ENCODE peak calls at places on chromosome 21, in five cellular contexts. One of them, this sample, is unnamed.

GRCh38 chr21:36627242-36627641 is 71.7 kb upstream of the SIM2 start:
- DNase-seq in IMR-90: peak
- DNase-seq in dorsolateral prefrontal cortex: no peak
- DNase-seq in esophagus muscularis mucosa: no peak
- DNase-seq in neural progenitor cell: no peak
- DNase-seq in this sample: no peak

GRCh38 chr21:35933466-35933865 is 126.9 kb downstream of the SETD4 start:
- DNase-seq in IMR-90: peak
- DNase-seq in esophagus muscularis mucosa: peak
- DNase-seq in dorsolateral prefrontal cortex: no peak
- DNase-seq in neural progenitor cell: peak
- DNase-seq in this sample: peak

GRCh38 chr21:35196128-35196527 is 147.0 kb upstream of the RUNX1 start:
- DNase-seq in dorsolateral prefrontal cortex: no peak
- DNase-seq in neural progenitor cell: no peak
- DNase-seq in esophagus muscularis mucosa: no peak
- DNase-seq in IMR-90: no peak
- DNase-seq in this sample: no peak

GRCh38 chr21:39674794-39675193 is 62.1 kb downstream of the B3GALT5 start:
- DNase-seq in dorsolateral prefrontal cortex: no peak
- DNase-seq in esophagus muscularis mucosa: no peak
- DNase-seq in neural progenitor cell: no peak
- DNase-seq in IMR-90: no peak
- DNase-seq in this sample: no peak

GRCh38 chr21:38311765-38312164 is 55.0 kb downstream of the KCNJ15 start:
- DNase-seq in neural progenitor cell: no peak
- DNase-seq in esophagus muscularis mucosa: no peak
- DNase-seq in IMR-90: no peak
- DNase-seq in dorsolateral prefrontal cortex: no peak
- DNase-seq in this sample: no peak

GRCh38 chr21:38813554-38813953 is 7.8 kb downstream of the ETS2 start:
- DNase-seq in dorsolateral prefrontal cortex: no peak
- DNase-seq in IMR-90: no peak
- DNase-seq in neural progenitor cell: no peak
- DNase-seq in esophagus muscularis mucosa: no peak
- DNase-seq in this sample: no peak

GRCh38 chr21:38839683-38840286 is 34.1 kb downstream of the ETS2 start:
- DNase-seq in neural progenitor cell: no peak
- DNase-seq in esophagus muscularis mucosa: no peak
- DNase-seq in IMR-90: peak
- DNase-seq in dorsolateral prefrontal cortex: no peak
- DNase-seq in this sample: peak

GRCh38 chr21:42681296-42682206 is 28.1 kb downstream of the PDE9A start:
- DNase-seq in dorsolateral prefrontal cortex: no peak
- DNase-seq in neural progenitor cell: no peak
- DNase-seq in esophagus muscularis mucosa: no peak
- DNase-seq in IMR-90: no peak
- DNase-seq in this sample: no peak

GRCh38 chr21:41779659-41780058 is 12.8 kb upstream of the RIPK4 start:
- DNase-seq in esophagus muscularis mucosa: no peak
- DNase-seq in neural progenitor cell: no peak
- DNase-seq in IMR-90: no peak
- DNase-seq in dorsolateral prefrontal cortex: no peak
- DNase-seq in this sample: no peak

GRCh38 chr21:35649186-35649585 is 411.1 kb downstream of the SETD4 start:
- DNase-seq in esophagus muscularis mucosa: peak
- DNase-seq in dorsolateral prefrontal cortex: no peak
- DNase-seq in neural progenitor cell: no peak
- DNase-seq in IMR-90: peak
- DNase-seq in this sample: no peak

GRCh38 chr21:39104911-39105310 is 78.3 kb downstream of the PSMG1 start:
- DNase-seq in dorsolateral prefrontal cortex: no peak
- DNase-seq in esophagus muscularis mucosa: no peak
- DNase-seq in neural progenitor cell: peak
- DNase-seq in IMR-90: no peak
- DNase-seq in this sample: no peak

GRCh38 chr21:42093991-42094417 is 22.9 kb downstream of the UMODL1 start:
- DNase-seq in IMR-90: peak
- DNase-seq in esophagus muscularis mucosa: no peak
- DNase-seq in neural progenitor cell: no peak
- DNase-seq in dorsolateral prefrontal cortex: peak
- DNase-seq in this sample: peak

GRCh38 chr21:41958886-41959563 is 5.2 kb upstream of the C2CD2 start:
- DNase-seq in esophagus muscularis mucosa: no peak
- DNase-seq in dorsolateral prefrontal cortex: no peak
- DNase-seq in IMR-90: no peak
- DNase-seq in neural progenitor cell: no peak
- DNase-seq in this sample: no peak

GRCh38 chr21:29152936-29153335 is 22.5 kb downstream of the MAP3K7CL start:
- DNase-seq in IMR-90: no peak
- DNase-seq in dorsolateral prefrontal cortex: no peak
- DNase-seq in esophagus muscularis mucosa: no peak
- DNase-seq in neural progenitor cell: no peak
- DNase-seq in this sample: peak

GRCh38 chr21:29154270-29154669 is 23.8 kb downstream of the MAP3K7CL start:
- DNase-seq in neural progenitor cell: no peak
- DNase-seq in dorsolateral prefrontal cortex: no peak
- DNase-seq in IMR-90: no peak
- DNase-seq in esophagus muscularis mucosa: no peak
- DNase-seq in this sample: no peak

GRCh38 chr21:29157084-29157483 is 26.6 kb downstream of the MAP3K7CL start:
- DNase-seq in IMR-90: no peak
- DNase-seq in dorsolateral prefrontal cortex: no peak
- DNase-seq in esophagus muscularis mucosa: no peak
- DNase-seq in neural progenitor cell: no peak
- DNase-seq in this sample: no peak

GRCh38 chr21:29155118-29155932 is 24.9 kb downstream of the MAP3K7CL start:
- DNase-seq in dorsolateral prefrontal cortex: no peak
- DNase-seq in esophagus muscularis mucosa: no peak
- DNase-seq in neural progenitor cell: peak
- DNase-seq in IMR-90: peak
- DNase-seq in this sample: peak

DNA sequence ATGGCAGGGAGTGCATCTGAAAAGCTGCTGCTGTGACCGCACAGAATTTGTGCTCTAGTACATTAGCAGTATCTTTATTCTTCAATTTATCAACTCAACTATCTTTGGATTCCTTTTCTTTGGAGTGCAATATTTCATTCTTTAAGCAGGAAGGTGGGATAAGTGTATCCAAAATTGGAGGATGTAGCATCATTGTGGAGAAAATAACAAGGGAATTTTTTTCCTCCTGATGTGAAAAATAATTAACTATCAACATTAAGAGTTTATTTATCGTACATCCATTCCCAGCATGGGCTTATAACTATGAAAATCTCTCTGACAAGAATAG is 25.5 kb downstream of the MAP3K7CL start:
- DNase-seq in neural progenitor cell: no peak
- DNase-seq in dorsolateral prefrontal cortex: no peak
- DNase-seq in esophagus muscularis mucosa: no peak
- DNase-seq in IMR-90: no peak
- DNase-seq in this sample: no peak
- H3K4me3 ChIP-seq in neural progenitor cell: peak
- H3K4me3 ChIP-seq in dorsolateral prefrontal cortex: peak
- H3K4me3 ChIP-seq in esophagus muscularis mucosa: peak
- H3K4me3 ChIP-seq in IMR-90: no peak
- H3K4me3 ChIP-seq in this sample: no peak

DNA sequence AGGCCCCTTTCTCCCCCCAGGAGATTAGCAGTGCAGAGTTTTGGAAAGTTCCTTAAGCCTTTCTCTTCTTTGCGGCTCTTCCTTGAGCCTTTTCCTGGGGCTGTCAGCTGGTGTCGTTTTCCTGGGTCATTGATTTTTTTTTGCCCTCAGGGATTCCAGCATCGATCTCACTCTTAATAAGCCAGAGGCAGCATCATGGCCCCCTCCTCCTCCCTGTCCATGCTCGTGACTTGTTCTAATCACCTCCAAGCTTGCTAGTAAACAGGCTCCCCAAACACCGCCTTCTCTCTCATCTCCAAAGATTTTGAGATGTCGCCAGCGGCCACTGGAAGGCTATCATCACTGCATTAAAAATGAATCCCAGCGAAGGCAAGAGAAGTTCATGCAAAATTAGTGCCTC is 2.9 kb downstream of the EVA1C start:
- DNase-seq in esophagus muscularis mucosa: no peak
- DNase-seq in IMR-90: no peak
- DNase-seq in neural progenitor cell: peak
- DNase-seq in dorsolateral prefrontal cortex: no peak
- DNase-seq in this sample: no peak
- H3K4me3 ChIP-seq in esophagus muscularis mucosa: peak
- H3K4me3 ChIP-seq in IMR-90: no peak
- H3K4me3 ChIP-seq in neural progenitor cell: peak
- H3K4me3 ChIP-seq in dorsolateral prefrontal cortex: peak
- H3K4me3 ChIP-seq in this sample: no peak

GRCh38 chr21:27498025-27498424 is 531.1 kb upstream of the ADAMTS5 start:
- DNase-seq in neural progenitor cell: no peak
- DNase-seq in IMR-90: peak
- DNase-seq in esophagus muscularis mucosa: no peak
- DNase-seq in dorsolateral prefrontal cortex: no peak
- DNase-seq in this sample: no peak

GRCh38 chr21:27505516-27505915 is 538.6 kb upstream of the ADAMTS5 start:
- DNase-seq in IMR-90: peak
- DNase-seq in esophagus muscularis mucosa: no peak
- DNase-seq in dorsolateral prefrontal cortex: no peak
- DNase-seq in neural progenitor cell: no peak
- DNase-seq in this sample: peak

GRCh38 chr21:27507695-27508094 is 540.8 kb upstream of the ADAMTS5 start:
- DNase-seq in esophagus muscularis mucosa: no peak
- DNase-seq in IMR-90: no peak
- DNase-seq in dorsolateral prefrontal cortex: no peak
- DNase-seq in neural progenitor cell: no peak
- DNase-seq in this sample: no peak

GRCh38 chr21:27502801-27503200 is 535.9 kb upstream of the ADAMTS5 start:
- DNase-seq in esophagus muscularis mucosa: no peak
- DNase-seq in IMR-90: no peak
- DNase-seq in dorsolateral prefrontal cortex: no peak
- DNase-seq in neural progenitor cell: no peak
- DNase-seq in this sample: no peak
- H3K4me3 ChIP-seq in esophagus muscularis mucosa: no peak
- H3K4me3 ChIP-seq in IMR-90: no peak
- H3K4me3 ChIP-seq in dorsolateral prefrontal cortex: no peak
- H3K4me3 ChIP-seq in neural progenitor cell: no peak
- H3K4me3 ChIP-seq in this sample: no peak

GRCh38 chr21:45470087-45470515 is 65.1 kb downstream of the COL18A1 start:
- DNase-seq in esophagus muscularis mucosa: no peak
- DNase-seq in IMR-90: peak
- DNase-seq in dorsolateral prefrontal cortex: no peak
- DNase-seq in neural progenitor cell: no peak
- DNase-seq in this sample: peak
- H3K4me3 ChIP-seq in esophagus muscularis mucosa: no peak
- H3K4me3 ChIP-seq in IMR-90: no peak
- H3K4me3 ChIP-seq in dorsolateral prefrontal cortex: no peak
- H3K4me3 ChIP-seq in neural progenitor cell: peak
- H3K4me3 ChIP-seq in this sample: no peak